ENCODE peak calls at places on chromosomes 11 and 22, in seven cellular contexts. W is HCT116, B is A549, R is HepG2, S is K562, G is GM12878, N is endothelial cell of umbilical vein. D is an unnamed sample.

GRCh38 chr11:18243783-18244362 is 4.6 kb downstream of the SAA2 start:
- DNase-seq in B (peak), S (peak), N (peak), W (peak), R (peak), G (peak), D (peak)

GRCh38 chr11:69472053-69472765 is 9.3 kb upstream of the LINC01488 start:
- DNase-seq in G (no peak), N (no peak), B (no peak), R (no peak), W (no peak), S (peak), D (no peak)

GRCh38 chr11:12150831-12151382 is 40.5 kb downstream of the MICAL2 start:
- DNase-seq in R (no peak), N (no peak), B (no peak), S (peak), G (no peak), W (no peak), D (peak)

GRCh38 chr11:101138245-101138930 is 8.8 kb upstream of the PGR start:
- DNase-seq in G (no peak), W (no peak), S (no peak), N (no peak), R (no peak), B (no peak), D (no peak)

GRCh38 chr22:24989541-24989951 is 37.0 kb downstream of the KIAA1671 start:
- DNase-seq in W (no peak), N (no peak), B (no peak), R (no peak), S (no peak), G (no peak), D (no peak)

GRCh38 chr11:58525037-58525614 is 17.2 kb upstream of the OR5B21 start:
- DNase-seq in W (no peak), G (peak), B (no peak), N (no peak), R (no peak), S (no peak), D (peak)

GRCh38 chr11:17354070-17354924 is 2.7 kb downstream of the NCR3LG1 start:
- DNase-seq in R (peak), G (peak), N (peak), S (peak), W (peak), B (peak), D (peak)

GRCh38 chr11:75352417-75353206 is 1.2 kb upstream of the ARRB1 start:
- DNase-seq in S (no peak), B (no peak), W (no peak), N (no peak), R (no peak), G (no peak), D (no peak)

GRCh38 chr11:1192741-1193325 is 30.0 kb upstream of the MUC5B start:
- DNase-seq in R (no peak), S (no peak), W (no peak), N (no peak), B (no peak), G (no peak), D (no peak)

GRCh38 chr11:58059011-58059358 is 28.2 kb downstream of the OR6Q1 start:
- DNase-seq in R (peak), S (no peak), B (no peak), N (peak), W (no peak), G (no peak), D (no peak)

GRCh38 chr11:128734439-128735224 is 40.8 kb downstream of the FLI1 start:
- DNase-seq in S (no peak), N (no peak), G (no peak), W (no peak), B (no peak), R (no peak), D (peak)

GRCh38 chr11:77512092-77512491 is 38.2 kb upstream of the PAK1 start:
- DNase-seq in N (no peak), S (no peak), B (no peak), R (no peak), G (no peak), W (no peak), D (peak)
- TF ChIP-seq MAX in N (no peak), S (no peak), B (no peak), R (no peak), G (no peak), W (no peak), D (peak)

DNA sequence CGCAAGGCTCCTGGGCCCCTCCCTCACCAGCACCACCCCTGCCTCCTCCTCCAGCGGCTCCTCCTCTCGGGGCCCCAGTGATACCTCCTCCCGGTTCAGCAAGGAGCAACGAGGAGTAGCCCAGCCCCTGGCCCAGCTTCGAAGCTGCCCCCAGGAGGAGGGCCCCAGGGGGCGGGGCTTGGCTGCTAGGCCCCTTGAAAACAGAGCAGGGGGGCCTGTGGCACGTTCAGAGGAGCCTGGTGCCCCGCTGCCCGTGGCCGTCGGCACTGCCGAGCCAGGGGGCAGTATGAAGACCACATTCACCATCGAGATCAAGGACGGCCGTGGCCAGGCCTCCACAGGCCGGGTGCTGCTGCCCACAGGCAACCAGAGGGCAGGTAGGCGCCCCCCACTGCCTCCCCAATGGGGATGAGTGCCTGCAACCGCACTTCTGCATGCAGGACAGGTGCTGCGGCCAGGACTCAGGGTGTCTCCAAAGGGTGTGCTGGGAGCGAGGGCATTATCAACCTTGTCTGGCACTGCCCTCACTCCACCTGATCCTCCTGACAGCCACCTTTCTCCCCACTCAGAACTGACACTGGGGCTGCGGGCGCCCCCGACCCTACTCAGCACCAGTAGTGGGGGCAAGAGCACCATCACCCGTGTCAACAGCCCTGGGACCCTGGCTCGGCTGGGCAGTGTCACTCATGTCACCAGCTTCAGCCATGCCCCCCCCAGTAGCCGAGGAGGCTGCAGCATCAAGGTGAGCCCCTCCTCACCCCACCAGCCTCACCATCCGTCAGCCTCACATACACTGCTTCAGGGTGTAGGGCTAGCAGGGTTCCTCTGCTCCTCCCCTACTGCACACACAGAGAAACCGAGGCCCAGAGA is 10.2 kb downstream of the SMTN start:
- DNase-seq in N (no peak), G (no peak), S (no peak), B (no peak), W (no peak), R (no peak), D (no peak)
- TF ChIP-seq POLR2A in N (no peak), G (no peak), S (no peak), B (no peak), W (no peak), R (no peak), D (no peak)

GRCh38 chr11:16195659-16196058 is 160.7 kb downstream of the SOX6 start:
- DNase-seq in N (no peak), S (no peak), R (peak), W (no peak), G (no peak), B (no peak), D (no peak)

GRCh38 chr11:16194566-16194965 is 161.8 kb downstream of the SOX6 start:
- DNase-seq in S (no peak), G (no peak), W (no peak), N (peak), R (no peak), B (no peak), D (no peak)

GRCh38 chr11:16193897-16194381 is 162.4 kb downstream of the SOX6 start:
- DNase-seq in B (no peak), S (peak), R (peak), N (no peak), W (no peak), G (no peak), D (no peak)

GRCh38 chr11:16191852-16192240 is 164.5 kb downstream of the SOX6 start:
- DNase-seq in S (no peak), B (no peak), N (no peak), W (no peak), R (no peak), G (no peak), D (no peak)

GRCh38 chr11:16191212-16191851 is 165.0 kb downstream of the SOX6 start:
- DNase-seq in R (peak), W (no peak), B (no peak), N (no peak), G (no peak), S (peak), D (peak)
- TF ChIP-seq CTCF in R (peak), W (peak), B (no peak), N (no peak), G (no peak), S (peak), D (no peak)

GRCh38 chr11:65554057-65554818 is 3.9 kb downstream of the LTBP3 start:
- DNase-seq in R (no peak), G (no peak), B (no peak), N (no peak), W (no peak), S (no peak), D (peak)

GRCh38 chr11:65553301-65554001 is 4.7 kb downstream of the LTBP3 start:
- DNase-seq in W (no peak), B (no peak), S (peak), N (no peak), G (no peak), R (no peak), D (peak)

GRCh38 chr11:65556470-65557279 is 1.5 kb downstream of the LTBP3 start:
- DNase-seq in W (no peak), G (no peak), R (no peak), B (no peak), N (peak), S (no peak), D (no peak)

GRCh38 chr11:65555693-65556231 is 2.4 kb downstream of the LTBP3 start:
- DNase-seq in G (no peak), B (peak), S (peak), R (peak), N (peak), W (peak), D (peak)

DNA sequence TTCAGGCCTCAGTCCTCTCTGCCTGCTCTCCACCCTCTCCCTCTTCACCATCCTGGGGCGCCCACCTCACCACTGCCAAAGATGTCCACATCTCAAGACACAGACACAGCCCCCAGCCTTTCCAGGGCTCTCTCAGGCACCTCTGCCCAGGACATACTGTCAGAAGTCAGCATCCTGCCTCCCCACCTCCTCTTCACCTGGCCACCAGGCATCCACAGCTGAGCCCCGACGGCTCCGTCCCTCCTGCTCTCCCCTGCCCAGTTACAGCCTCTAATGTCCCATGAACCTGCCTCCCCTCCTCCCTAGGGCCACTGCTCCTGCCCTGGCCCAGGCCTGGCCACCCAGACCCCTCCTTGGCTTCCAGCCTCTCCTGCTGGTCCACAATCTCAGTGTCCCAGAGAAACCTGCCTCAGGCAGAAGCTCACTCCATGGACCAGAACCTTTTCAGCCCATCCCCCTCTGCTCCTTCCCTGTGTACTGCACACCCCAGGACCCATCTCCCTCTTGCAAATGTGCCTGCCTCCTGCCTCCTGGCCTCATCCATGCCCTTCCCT is 3.2 kb downstream of the LTBP3 start:
- DNase-seq in G (no peak), R (no peak), N (no peak), S (no peak), W (no peak), B (no peak), D (no peak)
- TF ChIP-seq MAX in G (no peak), R (no peak), N (no peak), S (no peak), W (no peak), B (no peak), D (no peak)

DNA sequence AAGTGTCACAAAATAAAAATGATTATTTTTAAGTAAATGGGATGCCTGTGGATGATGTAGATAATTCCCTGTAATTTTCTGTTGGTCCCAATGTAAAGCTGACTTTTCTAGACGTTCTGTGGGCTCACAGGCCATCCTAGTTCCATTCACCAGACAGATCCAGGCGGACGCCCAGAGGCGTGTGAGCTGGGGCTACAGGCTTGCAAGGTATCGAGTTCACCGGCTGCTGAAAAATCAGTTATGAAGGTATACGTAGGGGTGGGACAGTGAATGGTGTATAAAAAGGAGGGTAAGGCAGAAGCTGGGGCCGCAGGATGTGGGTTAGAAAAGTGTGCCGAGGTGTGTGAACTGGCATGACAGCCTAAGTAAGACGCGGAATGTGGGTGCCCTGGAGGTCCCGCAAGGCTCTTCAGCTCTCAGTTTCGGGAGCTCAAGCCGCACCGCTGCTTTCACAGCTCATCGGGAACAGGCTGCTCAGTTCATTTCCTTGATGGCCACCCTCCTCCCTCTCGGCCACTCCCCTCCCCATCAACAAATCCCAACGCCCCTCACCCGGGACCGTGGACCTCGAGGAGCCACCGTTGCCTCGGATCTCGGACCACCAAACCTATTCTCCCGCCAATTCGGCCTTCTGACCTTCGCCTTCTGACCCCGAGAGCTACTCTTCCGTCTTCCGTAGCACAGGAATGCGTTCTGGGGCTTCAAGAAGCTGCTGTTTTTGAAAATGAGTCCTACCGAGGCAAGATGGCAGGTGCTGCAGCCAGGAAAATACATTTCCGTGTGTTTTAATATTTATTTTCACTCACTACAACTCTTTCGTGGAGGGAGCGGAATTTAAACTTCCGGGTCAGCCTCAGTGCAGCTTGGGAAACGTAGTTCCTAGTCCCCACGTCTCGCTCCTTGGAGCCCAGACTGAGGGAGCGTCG is at the start of gene XNDC1N:
- DNase-seq in R (peak), B (peak), W (peak), G (no peak), N (peak), S (peak), D (peak)
- TF ChIP-seq POLR2A in R (peak), B (no peak), W (no peak), G (peak), N (peak), S (peak), D (peak)

GRCh38 chr11:33987545-33987944 is 64.0 kb upstream of the CAPRIN1 start:
- DNase-seq in N (no peak), B (no peak), R (no peak), G (no peak), S (no peak), W (no peak), D (no peak)

GRCh38 chr11:33987975-33988580 is 63.5 kb upstream of the CAPRIN1 start:
- DNase-seq in N (peak), R (peak), G (no peak), B (peak), W (peak), S (peak), D (peak)

GRCh38 chr11:33980896-33981295 is 70.6 kb upstream of the CAPRIN1 start:
- DNase-seq in R (no peak), S (no peak), W (no peak), N (peak), G (no peak), B (no peak), D (no peak)

GRCh38 chr11:33982661-33983060 is 68.9 kb upstream of the CAPRIN1 start:
- DNase-seq in S (no peak), B (no peak), W (no peak), N (no peak), R (no peak), G (no peak), D (no peak)

DNA sequence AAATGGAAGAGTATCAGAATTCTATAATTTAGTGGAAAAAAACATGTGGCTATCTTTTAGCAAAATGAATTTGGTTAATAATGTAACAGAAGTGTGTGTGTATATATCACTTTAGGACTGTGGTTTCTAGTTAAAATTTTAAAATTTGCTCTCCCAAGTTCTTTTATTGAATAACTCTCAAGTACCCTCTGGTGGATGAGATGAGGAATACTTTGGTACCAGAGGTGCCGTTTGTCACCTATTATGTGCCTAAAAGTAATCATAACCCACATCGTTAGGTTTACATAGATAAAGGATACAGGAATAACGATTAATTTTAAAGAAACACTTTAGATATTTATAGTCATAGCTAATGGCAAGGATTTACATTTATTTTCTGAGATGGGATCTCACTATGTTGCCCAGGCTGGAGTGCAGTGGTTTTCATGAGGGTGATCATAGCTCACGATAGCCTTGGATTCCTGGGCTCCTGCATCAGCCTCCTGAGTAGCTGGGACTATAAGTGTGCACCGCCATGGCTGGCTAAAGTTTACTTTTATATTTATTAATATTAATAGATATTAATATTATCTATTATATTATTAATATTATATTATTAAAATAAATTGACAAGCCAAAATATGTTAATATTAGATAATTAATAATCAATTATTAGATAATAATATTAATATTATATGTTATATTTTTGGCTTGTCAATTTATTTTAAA is 66.7 kb upstream of the CAPRIN1 start:
- DNase-seq in W (no peak), B (no peak), R (no peak), N (no peak), G (no peak), S (no peak), D (peak)
- TF ChIP-seq CTCF in W (peak), B (peak), R (no peak), N (no peak), G (peak), S (peak), D (peak)

GRCh38 chr11:7077101-7077500 is 11.7 kb upstream of the RBMXL2 start:
- DNase-seq in G (no peak), B (no peak), N (no peak), R (no peak), S (peak), W (no peak), D (no peak)
- TF ChIP-seq MAX in G (no peak), B (no peak), N (no peak), R (no peak), S (no peak), W (no peak), D (no peak)

DNA sequence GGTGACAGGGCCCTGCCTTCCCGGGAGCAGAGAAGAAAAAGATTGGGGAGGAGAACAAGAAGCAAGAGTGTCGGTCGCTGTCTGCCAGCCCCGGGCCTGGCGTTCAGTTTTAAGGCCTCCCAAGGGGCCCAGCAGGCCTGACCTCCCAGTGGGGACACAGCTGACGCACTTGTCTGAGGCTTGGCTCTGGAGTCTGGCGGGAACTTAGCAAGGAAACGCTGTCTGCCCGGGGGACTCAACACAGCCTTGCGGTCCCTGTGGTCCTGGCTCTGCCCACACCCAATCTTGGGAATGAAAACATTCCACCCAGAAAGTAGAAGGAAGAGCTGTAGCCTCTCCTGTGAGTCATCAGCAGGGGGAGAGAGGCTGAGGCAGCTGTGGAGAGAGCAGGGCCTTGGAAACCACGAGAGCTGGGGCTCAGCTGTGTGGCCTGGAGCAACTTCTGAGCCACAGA is 54.4 kb downstream of the TRAF6 start:
- DNase-seq in R (no peak), S (peak), W (no peak), G (no peak), N (peak), B (peak), D (peak)
- TF ChIP-seq POLR2A in R (no peak), S (no peak), W (no peak), G (no peak), N (no peak), B (no peak), D (no peak)

DNA sequence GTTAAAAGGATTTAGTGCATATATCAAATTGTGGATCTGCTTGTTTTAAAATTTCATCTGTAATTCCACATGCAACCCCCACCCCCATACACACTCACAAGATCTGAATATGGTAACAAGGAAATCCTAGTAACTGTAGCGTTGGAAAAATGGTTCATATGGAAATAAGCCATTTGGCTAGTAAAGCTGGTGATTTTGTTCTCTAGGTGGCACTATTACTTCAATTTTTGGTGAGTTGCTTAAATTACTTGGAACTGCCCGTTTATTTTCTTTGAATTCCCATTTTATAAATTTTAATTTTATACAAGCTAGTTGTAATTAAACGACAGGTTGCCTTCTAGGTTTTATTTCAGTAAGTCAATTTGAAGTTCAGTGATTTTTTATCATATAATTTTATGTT is 5.3 kb downstream of the BDNF start:
- DNase-seq in W (no peak), G (no peak), N (peak), R (no peak), B (no peak), S (peak), D (peak)
- TF ChIP-seq CTCF in W (peak), G (no peak), N (peak), R (peak), B (peak), S (no peak), D (peak)